ENCODE peak calls at places on chromosomes 7 and 10, in nine cellular contexts. One of them, this sample, is unnamed.

GRCh38 chr10:126160971-126161630 is 227.2 kb downstream of the ADAM12 start:
- DNase-seq in tibial nerve: no peak
- DNase-seq in GM12878: no peak
- DNase-seq in stomach: no peak
- DNase-seq in transverse colon: no peak
- DNase-seq in heart left ventricle: no peak
- DNase-seq in breast epithelium: no peak
- DNase-seq in sigmoid colon: no peak
- DNase-seq in prostate gland: no peak
- DNase-seq in this sample: no peak

GRCh38 chr10:124650820-124651401 is 93.3 kb downstream of the FAM53B start:
- DNase-seq in transverse colon: no peak
- DNase-seq in stomach: no peak
- DNase-seq in prostate gland: no peak
- DNase-seq in tibial nerve: no peak
- DNase-seq in breast epithelium: no peak
- DNase-seq in heart left ventricle: no peak
- DNase-seq in sigmoid colon: no peak
- DNase-seq in GM12878: peak; percentile 36
- DNase-seq in this sample: no peak

GRCh38 chr10:5666324-5667220 is at the start of gene ASB13:
- DNase-seq in breast epithelium: no peak
- DNase-seq in sigmoid colon: peak; percentile 82
- DNase-seq in stomach: peak; percentile 78
- DNase-seq in transverse colon: peak; percentile 80
- DNase-seq in tibial nerve: no peak
- DNase-seq in heart left ventricle: peak; percentile 90
- DNase-seq in GM12878: no peak
- DNase-seq in prostate gland: peak; percentile 52
- DNase-seq in this sample: peak; percentile 75

GRCh38 chr7:101172854-101173751 is 7.0 kb downstream of the NAT16 start:
- DNase-seq in transverse colon: peak; percentile 68
- DNase-seq in stomach: peak; percentile 85
- DNase-seq in GM12878: no peak
- DNase-seq in tibial nerve: no peak
- DNase-seq in heart left ventricle: peak; percentile 84
- DNase-seq in prostate gland: peak; percentile 67
- DNase-seq in breast epithelium: peak; percentile 31
- DNase-seq in sigmoid colon: no peak
- DNase-seq in this sample: peak; percentile 89

GRCh38 chr7:121328508-121329459 is at the start of gene WNT16:
- DNase-seq in tibial nerve: no peak
- DNase-seq in GM12878: no peak
- DNase-seq in stomach: no peak
- DNase-seq in heart left ventricle: peak; percentile 55
- DNase-seq in sigmoid colon: no peak
- DNase-seq in prostate gland: no peak
- DNase-seq in transverse colon: no peak
- DNase-seq in breast epithelium: no peak
- DNase-seq in this sample: no peak

GRCh38 chr7:142782922-142783900 is 12.4 kb downstream of the PRSS2 start:
- DNase-seq in breast epithelium: peak; percentile 83
- DNase-seq in stomach: peak; percentile 88
- DNase-seq in heart left ventricle: peak; percentile 88
- DNase-seq in prostate gland: peak; percentile 88
- DNase-seq in transverse colon: peak; percentile 90
- DNase-seq in tibial nerve: peak; percentile 63
- DNase-seq in GM12878: peak; percentile 66
- DNase-seq in sigmoid colon: peak; percentile 90
- DNase-seq in this sample: peak; percentile 87

GRCh38 chr10:32650246-32650655 is 204.3 kb downstream of the CCDC7 start:
- DNase-seq in tibial nerve: no peak
- DNase-seq in transverse colon: no peak
- DNase-seq in stomach: no peak
- DNase-seq in sigmoid colon: no peak
- DNase-seq in prostate gland: no peak
- DNase-seq in GM12878: peak; percentile 30
- DNase-seq in heart left ventricle: no peak
- DNase-seq in breast epithelium: no peak
- DNase-seq in this sample: no peak

GRCh38 chr10:126011995-126012394 is 115.6 kb downstream of the FANK1 start:
- DNase-seq in GM12878: no peak
- DNase-seq in tibial nerve: no peak
- DNase-seq in transverse colon: no peak
- DNase-seq in sigmoid colon: no peak
- DNase-seq in breast epithelium: no peak
- DNase-seq in prostate gland: no peak
- DNase-seq in heart left ventricle: no peak
- DNase-seq in stomach: no peak
- DNase-seq in this sample: no peak

GRCh38 chr7:106462365-106462859 is 177.6 kb upstream of the NAMPT start:
- DNase-seq in breast epithelium: no peak
- DNase-seq in prostate gland: no peak
- DNase-seq in tibial nerve: no peak
- DNase-seq in GM12878: peak; percentile 39
- DNase-seq in sigmoid colon: no peak
- DNase-seq in transverse colon: no peak
- DNase-seq in heart left ventricle: no peak
- DNase-seq in stomach: no peak
- DNase-seq in this sample: no peak

GRCh38 chr10:30832727-30833624 is 198.7 kb downstream of the ZNF438 start:
- DNase-seq in sigmoid colon: no peak
- DNase-seq in breast epithelium: no peak
- DNase-seq in stomach: no peak
- DNase-seq in heart left ventricle: no peak
- DNase-seq in transverse colon: no peak
- DNase-seq in GM12878: no peak
- DNase-seq in tibial nerve: no peak
- DNase-seq in prostate gland: no peak
- DNase-seq in this sample: no peak

GRCh38 chr10:108346066-108346465 is 1181.6 kb upstream of the SORCS1 start:
- DNase-seq in prostate gland: no peak
- DNase-seq in heart left ventricle: no peak
- DNase-seq in sigmoid colon: no peak
- DNase-seq in breast epithelium: no peak
- DNase-seq in transverse colon: no peak
- DNase-seq in GM12878: no peak
- DNase-seq in tibial nerve: no peak
- DNase-seq in stomach: no peak
- DNase-seq in this sample: no peak

GRCh38 chr7:148572067-148572522 is 18.5 kb upstream of the C7orf33 start:
- DNase-seq in prostate gland: no peak
- DNase-seq in sigmoid colon: no peak
- DNase-seq in stomach: no peak
- DNase-seq in breast epithelium: no peak
- DNase-seq in tibial nerve: no peak
- DNase-seq in heart left ventricle: no peak
- DNase-seq in GM12878: no peak
- DNase-seq in transverse colon: no peak
- DNase-seq in this sample: no peak

GRCh38 chr10:44949915-44950314 is 9.7 kb upstream of the RASSF4 start:
- DNase-seq in GM12878: no peak
- DNase-seq in prostate gland: no peak
- DNase-seq in tibial nerve: peak; percentile 8
- DNase-seq in heart left ventricle: no peak
- DNase-seq in stomach: peak; percentile 64
- DNase-seq in breast epithelium: no peak
- DNase-seq in transverse colon: no peak
- DNase-seq in sigmoid colon: peak; percentile 54
- DNase-seq in this sample: no peak

GRCh38 chr7:88792361-88792760 is 3.2 kb downstream of the TEX47 start:
- DNase-seq in heart left ventricle: no peak
- DNase-seq in prostate gland: no peak
- DNase-seq in sigmoid colon: no peak
- DNase-seq in stomach: no peak
- DNase-seq in tibial nerve: no peak
- DNase-seq in breast epithelium: no peak
- DNase-seq in transverse colon: no peak
- DNase-seq in GM12878: no peak
- DNase-seq in this sample: no peak

GRCh38 chr10:97539523-97540200 is 32.9 kb upstream of the ANKRD2 start:
- DNase-seq in tibial nerve: no peak
- DNase-seq in GM12878: no peak
- DNase-seq in breast epithelium: no peak
- DNase-seq in stomach: no peak
- DNase-seq in sigmoid colon: peak; percentile 73
- DNase-seq in prostate gland: no peak
- DNase-seq in heart left ventricle: no peak
- DNase-seq in transverse colon: no peak
- DNase-seq in this sample: no peak

GRCh38 chr10:111445709-111446108 is 368.9 kb downstream of the ADRA2A start:
- DNase-seq in prostate gland: no peak
- DNase-seq in sigmoid colon: no peak
- DNase-seq in heart left ventricle: no peak
- DNase-seq in stomach: no peak
- DNase-seq in tibial nerve: no peak
- DNase-seq in GM12878: no peak
- DNase-seq in transverse colon: no peak
- DNase-seq in breast epithelium: no peak
- DNase-seq in this sample: no peak

GRCh38 chr10:86644412-86645110 is 9.8 kb upstream of the OPN4 start:
- DNase-seq in prostate gland: peak; percentile 2
- DNase-seq in stomach: no peak
- DNase-seq in tibial nerve: no peak
- DNase-seq in breast epithelium: peak; percentile 17
- DNase-seq in heart left ventricle: peak; percentile 61
- DNase-seq in transverse colon: no peak
- DNase-seq in sigmoid colon: no peak
- DNase-seq in GM12878: peak; percentile 20
- DNase-seq in this sample: no peak

GRCh38 chr7:5143935-5144903 is 45.8 kb upstream of the WIPI2 start:
- DNase-seq in tibial nerve: no peak
- DNase-seq in GM12878: peak; percentile 55
- DNase-seq in sigmoid colon: no peak
- DNase-seq in heart left ventricle: no peak
- DNase-seq in breast epithelium: no peak
- DNase-seq in stomach: peak; percentile 26
- DNase-seq in transverse colon: peak; percentile 23
- DNase-seq in prostate gland: no peak
- DNase-seq in this sample: peak; percentile 20

GRCh38 chr7:155344618-155345433 is 47.1 kb downstream of the INSIG1 start:
- DNase-seq in GM12878: no peak
- DNase-seq in breast epithelium: peak; percentile 55
- DNase-seq in stomach: peak; percentile 84
- DNase-seq in transverse colon: peak; percentile 77
- DNase-seq in sigmoid colon: peak; percentile 87
- DNase-seq in heart left ventricle: peak; percentile 91
- DNase-seq in tibial nerve: peak; percentile 59
- DNase-seq in prostate gland: peak; percentile 48
- DNase-seq in this sample: peak; percentile 80

GRCh38 chr10:100912013-100912608 is 652 bp upstream of the SLF2 start:
- DNase-seq in GM12878: no peak
- DNase-seq in heart left ventricle: no peak
- DNase-seq in sigmoid colon: no peak
- DNase-seq in tibial nerve: no peak
- DNase-seq in breast epithelium: no peak
- DNase-seq in stomach: no peak
- DNase-seq in transverse colon: no peak
- DNase-seq in prostate gland: no peak
- DNase-seq in this sample: peak; percentile 27

GRCh38 chr10:100911472-100911871 is 1.3 kb upstream of the SLF2 start:
- DNase-seq in stomach: no peak
- DNase-seq in breast epithelium: no peak
- DNase-seq in tibial nerve: no peak
- DNase-seq in sigmoid colon: no peak
- DNase-seq in GM12878: no peak
- DNase-seq in transverse colon: no peak
- DNase-seq in heart left ventricle: no peak
- DNase-seq in prostate gland: no peak
- DNase-seq in this sample: no peak

GRCh38 chr10:100913470-100913865 is 705 bp downstream of the SLF2 start:
- DNase-seq in breast epithelium: no peak
- DNase-seq in heart left ventricle: no peak
- DNase-seq in transverse colon: no peak
- DNase-seq in prostate gland: no peak
- DNase-seq in stomach: no peak
- DNase-seq in sigmoid colon: no peak
- DNase-seq in GM12878: no peak
- DNase-seq in tibial nerve: no peak
- DNase-seq in this sample: no peak

GRCh38 chr10:100909506-100910260 is 3.1 kb upstream of the SLF2 start:
- DNase-seq in heart left ventricle: no peak
- DNase-seq in prostate gland: no peak
- DNase-seq in breast epithelium: no peak
- DNase-seq in GM12878: no peak
- DNase-seq in sigmoid colon: no peak
- DNase-seq in tibial nerve: no peak
- DNase-seq in stomach: no peak
- DNase-seq in transverse colon: no peak
- DNase-seq in this sample: no peak

GRCh38 chr10:100912609-100913469 is at the start of gene SLF2:
- DNase-seq in sigmoid colon: peak; percentile 99
- DNase-seq in GM12878: peak; percentile 96
- DNase-seq in tibial nerve: peak; percentile 96
- DNase-seq in heart left ventricle: peak; percentile 97
- DNase-seq in stomach: peak; percentile 98
- DNase-seq in transverse colon: peak; percentile 99
- DNase-seq in prostate gland: peak; percentile 99
- DNase-seq in breast epithelium: peak; percentile 97
- DNase-seq in this sample: peak; percentile 99
- TF ChIP-seq POLR2A in sigmoid colon: peak; percentile 83
- TF ChIP-seq POLR2A in GM12878: peak; percentile 92
- TF ChIP-seq POLR2A in tibial nerve: peak; percentile 73
- TF ChIP-seq POLR2A in heart left ventricle: no peak
- TF ChIP-seq POLR2A in stomach: no peak
- TF ChIP-seq POLR2A in transverse colon: peak; percentile 91
- TF ChIP-seq POLR2A in prostate gland: peak; percentile 77
- TF ChIP-seq POLR2A in breast epithelium: peak; percentile 46
- TF ChIP-seq POLR2A in this sample: peak; percentile 94

GRCh38 chr7:130341882-130342281 is 2.7 kb upstream of the CPA5 start:
- DNase-seq in breast epithelium: no peak
- DNase-seq in heart left ventricle: no peak
- DNase-seq in tibial nerve: no peak
- DNase-seq in transverse colon: no peak
- DNase-seq in sigmoid colon: no peak
- DNase-seq in prostate gland: no peak
- DNase-seq in stomach: no peak
- DNase-seq in GM12878: no peak
- DNase-seq in this sample: no peak
- H3K9me3 ChIP-seq in breast epithelium: no peaks in the 10 kb centered on the region
- H3K9me3 ChIP-seq in heart left ventricle: peaks cover 7% of the 10 kb centered on the region
- H3K9me3 ChIP-seq in tibial nerve: no peaks in the 10 kb centered on the region
- H3K9me3 ChIP-seq in transverse colon: no peaks in the 10 kb centered on the region
- H3K9me3 ChIP-seq in sigmoid colon: no peaks in the 10 kb centered on the region
- H3K9me3 ChIP-seq in prostate gland: no peaks in the 10 kb centered on the region
- H3K9me3 ChIP-seq in stomach: no peaks in the 10 kb centered on the region
- H3K9me3 ChIP-seq in GM12878: no peaks in the 10 kb centered on the region
- H3K9me3 ChIP-seq in this sample: no peaks in the 10 kb centered on the region

GRCh38 chr10:93437000-93437945 is 44.9 kb downstream of the MYOF start:
- DNase-seq in breast epithelium: peak; percentile 88
- DNase-seq in prostate gland: peak; percentile 84
- DNase-seq in heart left ventricle: no peak
- DNase-seq in tibial nerve: peak; percentile 64
- DNase-seq in transverse colon: peak; percentile 64
- DNase-seq in GM12878: no peak
- DNase-seq in sigmoid colon: peak; percentile 98
- DNase-seq in stomach: peak; percentile 67
- DNase-seq in this sample: peak; percentile 84
- H3K4me1 ChIP-seq in breast epithelium: peaks cover 23% of the 10 kb centered on the region
- H3K4me1 ChIP-seq in prostate gland: peaks cover 22% of the 10 kb centered on the region
- H3K4me1 ChIP-seq in heart left ventricle: peaks cover 27% of the 10 kb centered on the region
- H3K4me1 ChIP-seq in tibial nerve: peaks cover 19% of the 10 kb centered on the region
- H3K4me1 ChIP-seq in transverse colon: peaks cover 45% of the 10 kb centered on the region
- H3K4me1 ChIP-seq in GM12878: no peaks in the 10 kb centered on the region
- H3K4me1 ChIP-seq in sigmoid colon: peaks cover 94% of the 10 kb centered on the region
- H3K4me1 ChIP-seq in stomach: peaks cover 72% of the 10 kb centered on the region
- H3K4me1 ChIP-seq in this sample: peaks cover 58% of the 10 kb centered on the region

GRCh38 chr7:130141161-130141857 is 63.9 kb downstream of the TMEM209 start:
- DNase-seq in breast epithelium: peak; percentile 64
- DNase-seq in stomach: peak; percentile 70
- DNase-seq in GM12878: no peak
- DNase-seq in prostate gland: peak; percentile 74
- DNase-seq in tibial nerve: peak; percentile 58
- DNase-seq in sigmoid colon: peak; percentile 80
- DNase-seq in heart left ventricle: peak; percentile 77
- DNase-seq in transverse colon: peak; percentile 81
- DNase-seq in this sample: peak; percentile 78
- TF ChIP-seq POLR2A in breast epithelium: no peak
- TF ChIP-seq POLR2A in stomach: no peak
- TF ChIP-seq POLR2A in GM12878: peak; percentile 91
- TF ChIP-seq POLR2A in prostate gland: peak; percentile 43
- TF ChIP-seq POLR2A in tibial nerve: peak; percentile 87
- TF ChIP-seq POLR2A in sigmoid colon: no peak
- TF ChIP-seq POLR2A in heart left ventricle: no peak
- TF ChIP-seq POLR2A in transverse colon: peak; percentile 40
- TF ChIP-seq POLR2A in this sample: no peak

This sample was measured in adrenal gland.